ENCODE peak calls at places on chromosomes 7 and 10, in ten cellular contexts. One of them, this sample, is unnamed.

GRCh38 chr10:79274279-79275104 is 72.8 kb upstream of the PPIF start:
- DNase-seq in AG10803: peak
- DNase-seq in stimulated activated CD4-positive, alpha-beta T cell treated with anti-CD3 and anti-CD28 coated beads, Interleukin-4, amount 100 ng/mL, for 4 hours: no peak
- DNase-seq in stimulated activated CD8-positive, alpha-beta memory T cell treated with anti-CD3 and anti-CD28 coated beads, Interleukin-7, amount 100 ng/mL, for 1 hour: no peak
- DNase-seq in ELF-1: peak
- DNase-seq in NCI-H2227 treated with DMSO at 0.1 percent for 48 hours: peak
- DNase-seq in A549: no peak
- DNase-seq in heart left ventricle: peak
- DNase-seq in neural crest cell: no peak
- DNase-seq in HT-29: no peak
- DNase-seq in this sample: peak

GRCh38 chr7:39948375-39948774 is 1.7 kb upstream of the CDK13 start:
- DNase-seq in AG10803: no peak
- DNase-seq in stimulated activated CD4-positive, alpha-beta T cell treated with anti-CD3 and anti-CD28 coated beads, Interleukin-4, amount 100 ng/mL, for 4 hours: no peak
- DNase-seq in stimulated activated CD8-positive, alpha-beta memory T cell treated with anti-CD3 and anti-CD28 coated beads, Interleukin-7, amount 100 ng/mL, for 1 hour: no peak
- DNase-seq in ELF-1: no peak
- DNase-seq in NCI-H2227 treated with DMSO at 0.1 percent for 48 hours: no peak
- DNase-seq in A549: no peak
- DNase-seq in heart left ventricle: no peak
- DNase-seq in neural crest cell: no peak
- DNase-seq in HT-29: no peak
- DNase-seq in this sample: no peak

GRCh38 chr10:110548002-110548401 is 19.5 kb upstream of the SMC3 start:
- DNase-seq in AG10803: no peak
- DNase-seq in stimulated activated CD4-positive, alpha-beta T cell treated with anti-CD3 and anti-CD28 coated beads, Interleukin-4, amount 100 ng/mL, for 4 hours: no peak
- DNase-seq in stimulated activated CD8-positive, alpha-beta memory T cell treated with anti-CD3 and anti-CD28 coated beads, Interleukin-7, amount 100 ng/mL, for 1 hour: no peak
- DNase-seq in ELF-1: no peak
- DNase-seq in NCI-H2227 treated with DMSO at 0.1 percent for 48 hours: no peak
- DNase-seq in A549: no peak
- DNase-seq in heart left ventricle: no peak
- DNase-seq in neural crest cell: no peak
- DNase-seq in HT-29: no peak
- DNase-seq in this sample: no peak

GRCh38 chr7:130721486-130722277 is 12.3 kb downstream of the KLF14 start:
- DNase-seq in AG10803: peak
- DNase-seq in stimulated activated CD4-positive, alpha-beta T cell treated with anti-CD3 and anti-CD28 coated beads, Interleukin-4, amount 100 ng/mL, for 4 hours: no peak
- DNase-seq in stimulated activated CD8-positive, alpha-beta memory T cell treated with anti-CD3 and anti-CD28 coated beads, Interleukin-7, amount 100 ng/mL, for 1 hour: no peak
- DNase-seq in ELF-1: peak
- DNase-seq in NCI-H2227 treated with DMSO at 0.1 percent for 48 hours: peak
- DNase-seq in A549: peak
- DNase-seq in heart left ventricle: peak
- DNase-seq in neural crest cell: peak
- DNase-seq in HT-29: peak
- DNase-seq in this sample: peak

GRCh38 chr7:134845461-134845860 is 66.0 kb downstream of the CALD1 start:
- DNase-seq in AG10803: no peak
- DNase-seq in stimulated activated CD4-positive, alpha-beta T cell treated with anti-CD3 and anti-CD28 coated beads, Interleukin-4, amount 100 ng/mL, for 4 hours: no peak
- DNase-seq in stimulated activated CD8-positive, alpha-beta memory T cell treated with anti-CD3 and anti-CD28 coated beads, Interleukin-7, amount 100 ng/mL, for 1 hour: no peak
- DNase-seq in ELF-1: peak
- DNase-seq in NCI-H2227 treated with DMSO at 0.1 percent for 48 hours: no peak
- DNase-seq in A549: peak
- DNase-seq in heart left ventricle: no peak
- DNase-seq in neural crest cell: no peak
- DNase-seq in HT-29: peak
- DNase-seq in this sample: no peak

GRCh38 chr7:128065872-128066271 is 34.6 kb upstream of the LRRC4 start:
- DNase-seq in AG10803: no peak
- DNase-seq in stimulated activated CD4-positive, alpha-beta T cell treated with anti-CD3 and anti-CD28 coated beads, Interleukin-4, amount 100 ng/mL, for 4 hours: no peak
- DNase-seq in stimulated activated CD8-positive, alpha-beta memory T cell treated with anti-CD3 and anti-CD28 coated beads, Interleukin-7, amount 100 ng/mL, for 1 hour: no peak
- DNase-seq in ELF-1: no peak
- DNase-seq in NCI-H2227 treated with DMSO at 0.1 percent for 48 hours: no peak
- DNase-seq in A549: no peak
- DNase-seq in heart left ventricle: no peak
- DNase-seq in neural crest cell: no peak
- DNase-seq in HT-29: no peak
- DNase-seq in this sample: no peak

GRCh38 chr7:85019176-85019575 is 167.7 kb downstream of the SEMA3D start:
- DNase-seq in AG10803: no peak
- DNase-seq in stimulated activated CD4-positive, alpha-beta T cell treated with anti-CD3 and anti-CD28 coated beads, Interleukin-4, amount 100 ng/mL, for 4 hours: no peak
- DNase-seq in stimulated activated CD8-positive, alpha-beta memory T cell treated with anti-CD3 and anti-CD28 coated beads, Interleukin-7, amount 100 ng/mL, for 1 hour: no peak
- DNase-seq in ELF-1: no peak
- DNase-seq in NCI-H2227 treated with DMSO at 0.1 percent for 48 hours: no peak
- DNase-seq in A549: no peak
- DNase-seq in heart left ventricle: no peak
- DNase-seq in neural crest cell: no peak
- DNase-seq in HT-29: no peak
- DNase-seq in this sample: no peak

GRCh38 chr7:149415391-149416068 is 45.3 kb downstream of the ZNF777 start:
- DNase-seq in AG10803: peak
- DNase-seq in stimulated activated CD4-positive, alpha-beta T cell treated with anti-CD3 and anti-CD28 coated beads, Interleukin-4, amount 100 ng/mL, for 4 hours: no peak
- DNase-seq in stimulated activated CD8-positive, alpha-beta memory T cell treated with anti-CD3 and anti-CD28 coated beads, Interleukin-7, amount 100 ng/mL, for 1 hour: no peak
- DNase-seq in ELF-1: no peak
- DNase-seq in NCI-H2227 treated with DMSO at 0.1 percent for 48 hours: no peak
- DNase-seq in A549: no peak
- DNase-seq in heart left ventricle: no peak
- DNase-seq in neural crest cell: no peak
- DNase-seq in HT-29: no peak
- DNase-seq in this sample: no peak

GRCh38 chr10:61882621-61883375 is 18.7 kb upstream of the ARID5B start:
- DNase-seq in AG10803: peak
- DNase-seq in stimulated activated CD4-positive, alpha-beta T cell treated with anti-CD3 and anti-CD28 coated beads, Interleukin-4, amount 100 ng/mL, for 4 hours: peak
- DNase-seq in stimulated activated CD8-positive, alpha-beta memory T cell treated with anti-CD3 and anti-CD28 coated beads, Interleukin-7, amount 100 ng/mL, for 1 hour: no peak
- DNase-seq in ELF-1: no peak
- DNase-seq in NCI-H2227 treated with DMSO at 0.1 percent for 48 hours: no peak
- DNase-seq in A549: no peak
- DNase-seq in heart left ventricle: no peak
- DNase-seq in neural crest cell: no peak
- DNase-seq in HT-29: no peak
- DNase-seq in this sample: no peak

GRCh38 chr10:125006921-125007391 is 65.0 kb downstream of the ZRANB1 start:
- DNase-seq in AG10803: peak
- DNase-seq in stimulated activated CD4-positive, alpha-beta T cell treated with anti-CD3 and anti-CD28 coated beads, Interleukin-4, amount 100 ng/mL, for 4 hours: no peak
- DNase-seq in stimulated activated CD8-positive, alpha-beta memory T cell treated with anti-CD3 and anti-CD28 coated beads, Interleukin-7, amount 100 ng/mL, for 1 hour: no peak
- DNase-seq in ELF-1: no peak
- DNase-seq in NCI-H2227 treated with DMSO at 0.1 percent for 48 hours: no peak
- DNase-seq in A549: no peak
- DNase-seq in heart left ventricle: no peak
- DNase-seq in neural crest cell: no peak
- DNase-seq in HT-29: no peak
- DNase-seq in this sample: peak

GRCh38 chr7:77327932-77328628 is 88.1 kb downstream of the GSAP start:
- DNase-seq in AG10803: no peak
- DNase-seq in stimulated activated CD4-positive, alpha-beta T cell treated with anti-CD3 and anti-CD28 coated beads, Interleukin-4, amount 100 ng/mL, for 4 hours: no peak
- DNase-seq in stimulated activated CD8-positive, alpha-beta memory T cell treated with anti-CD3 and anti-CD28 coated beads, Interleukin-7, amount 100 ng/mL, for 1 hour: no peak
- DNase-seq in ELF-1: no peak
- DNase-seq in NCI-H2227 treated with DMSO at 0.1 percent for 48 hours: no peak
- DNase-seq in A549: no peak
- DNase-seq in heart left ventricle: no peak
- DNase-seq in neural crest cell: no peak
- DNase-seq in HT-29: no peak
- DNase-seq in this sample: no peak

GRCh38 chr7:130492519-130493274 is 812 bp downstream of the MEST start:
- DNase-seq in AG10803: no peak
- DNase-seq in stimulated activated CD4-positive, alpha-beta T cell treated with anti-CD3 and anti-CD28 coated beads, Interleukin-4, amount 100 ng/mL, for 4 hours: no peak
- DNase-seq in stimulated activated CD8-positive, alpha-beta memory T cell treated with anti-CD3 and anti-CD28 coated beads, Interleukin-7, amount 100 ng/mL, for 1 hour: no peak
- DNase-seq in ELF-1: no peak
- DNase-seq in NCI-H2227 treated with DMSO at 0.1 percent for 48 hours: no peak
- DNase-seq in A549: no peak
- DNase-seq in heart left ventricle: no peak
- DNase-seq in neural crest cell: no peak
- DNase-seq in HT-29: no peak
- DNase-seq in this sample: no peak

GRCh38 chr10:22681783-22682183 is 32.6 kb downstream of the PIP4K2A start:
- DNase-seq in AG10803: peak
- DNase-seq in stimulated activated CD4-positive, alpha-beta T cell treated with anti-CD3 and anti-CD28 coated beads, Interleukin-4, amount 100 ng/mL, for 4 hours: peak
- DNase-seq in stimulated activated CD8-positive, alpha-beta memory T cell treated with anti-CD3 and anti-CD28 coated beads, Interleukin-7, amount 100 ng/mL, for 1 hour: peak
- DNase-seq in ELF-1: no peak
- DNase-seq in NCI-H2227 treated with DMSO at 0.1 percent for 48 hours: no peak
- DNase-seq in A549: peak
- DNase-seq in heart left ventricle: no peak
- DNase-seq in neural crest cell: no peak
- DNase-seq in HT-29: peak
- DNase-seq in this sample: no peak

GRCh38 chr7:74027683-74028320 is at the start of gene ELN:
- DNase-seq in AG10803: peak
- DNase-seq in stimulated activated CD4-positive, alpha-beta T cell treated with anti-CD3 and anti-CD28 coated beads, Interleukin-4, amount 100 ng/mL, for 4 hours: no peak
- DNase-seq in stimulated activated CD8-positive, alpha-beta memory T cell treated with anti-CD3 and anti-CD28 coated beads, Interleukin-7, amount 100 ng/mL, for 1 hour: no peak
- DNase-seq in ELF-1: peak
- DNase-seq in NCI-H2227 treated with DMSO at 0.1 percent for 48 hours: peak
- DNase-seq in A549: no peak
- DNase-seq in heart left ventricle: peak
- DNase-seq in neural crest cell: no peak
- DNase-seq in HT-29: no peak
- DNase-seq in this sample: peak

GRCh38 chr10:31041011-31041410 is 9.3 kb upstream of the ZNF438 start:
- DNase-seq in AG10803: no peak
- DNase-seq in stimulated activated CD4-positive, alpha-beta T cell treated with anti-CD3 and anti-CD28 coated beads, Interleukin-4, amount 100 ng/mL, for 4 hours: no peak
- DNase-seq in stimulated activated CD8-positive, alpha-beta memory T cell treated with anti-CD3 and anti-CD28 coated beads, Interleukin-7, amount 100 ng/mL, for 1 hour: no peak
- DNase-seq in ELF-1: no peak
- DNase-seq in NCI-H2227 treated with DMSO at 0.1 percent for 48 hours: no peak
- DNase-seq in A549: no peak
- DNase-seq in heart left ventricle: no peak
- DNase-seq in neural crest cell: no peak
- DNase-seq in HT-29: no peak
- DNase-seq in this sample: no peak

GRCh38 chr7:38411404-38411803 is 138.0 kb upstream of the TARP start:
- DNase-seq in AG10803: peak
- DNase-seq in stimulated activated CD4-positive, alpha-beta T cell treated with anti-CD3 and anti-CD28 coated beads, Interleukin-4, amount 100 ng/mL, for 4 hours: no peak
- DNase-seq in stimulated activated CD8-positive, alpha-beta memory T cell treated with anti-CD3 and anti-CD28 coated beads, Interleukin-7, amount 100 ng/mL, for 1 hour: no peak
- DNase-seq in ELF-1: no peak
- DNase-seq in NCI-H2227 treated with DMSO at 0.1 percent for 48 hours: no peak
- DNase-seq in A549: no peak
- DNase-seq in heart left ventricle: no peak
- DNase-seq in neural crest cell: no peak
- DNase-seq in HT-29: peak
- DNase-seq in this sample: no peak

This sample was measured in lower lobe of right lung.